ENCODE peak calls at places on chromosomes 13 and 19, in nine cellular contexts. D is activated gamma-delta T cell treated with anti-CD3 and anti-CD28 coated beads, Interleukin-2, amount 50 U/mL, for 16 hours; H is ascending aorta; Z is NB4; Q is heart right ventricle; F is stimulated activated CD8-positive, alpha-beta memory T cell treated with anti-CD3 and anti-CD28 coated beads, Interleukin-7, amount 100 ng/mL, for 1 hour; K is HTR-8/SVneo; T is SJSA1; I is foreskin fibroblast. O is an unnamed sample.

GRCh38 chr19:40285353-40286234 is 449 bp upstream of the AKT2 start:
- DNase-seq in Z (peak), H (peak), I (peak), T (peak), F (peak), Q (peak), D (peak), K (peak), O (peak)

GRCh38 chr19:48938256-48938655 is 4.8 kb downstream of the DHDH start:
- DNase-seq in T (no peak), Z (no peak), H (no peak), K (no peak), I (no peak), Q (no peak), F (no peak), D (no peak), O (no peak)

GRCh38 chr19:43780706-43781525 is at the start of gene KCNN4:
- DNase-seq in D (peak), H (no peak), Z (peak), I (peak), F (no peak), T (peak), Q (no peak), K (no peak), O (peak)

GRCh38 chr13:80037505-80037888 is 303.4 kb downstream of the SPRY2 start:
- DNase-seq in Q (no peak), D (no peak), T (peak), Z (no peak), F (no peak), K (peak), H (no peak), I (peak), O (no peak)

GRCh38 chr13:38871275-38871674 is 119.4 kb downstream of the STOML3 start:
- DNase-seq in H (no peak), D (no peak), Z (no peak), T (no peak), K (no peak), F (no peak), I (no peak), Q (no peak), O (no peak)

GRCh38 chr19:29671393-29672076 is 6.3 kb downstream of the PLEKHF1 start:
- DNase-seq in H (no peak), T (no peak), K (no peak), F (peak), Q (peak), I (no peak), D (peak), Z (peak), O (peak)

GRCh38 chr19:53131732-53132131 is 978 bp downstream of the ZNF415 start:
- DNase-seq in D (no peak), T (no peak), K (no peak), I (no peak), H (no peak), Z (no peak), F (no peak), Q (no peak), O (no peak)

GRCh38 chr19:5594521-5594950 is 26.8 kb upstream of the TINCR start:
- DNase-seq in Z (no peak), H (no peak), I (no peak), T (no peak), Q (no peak), F (no peak), D (no peak), K (no peak), O (no peak)

GRCh38 chr19:2014731-2015610 is 543 bp downstream of the BTBD2 start:
- DNase-seq in Q (no peak), H (no peak), T (no peak), Z (peak), K (peak), I (no peak), F (no peak), D (no peak), O (no peak)

GRCh38 chr19:42017040-42017439 is 23.0 kb upstream of the ATP1A3 start:
- DNase-seq in H (no peak), Z (no peak), T (no peak), I (no peak), F (no peak), Q (no peak), D (no peak), K (no peak), O (no peak)

GRCh38 chr13:80341771-80342271 is 895 bp upstream of the SPRY2 start:
- DNase-seq in T (peak), K (no peak), F (no peak), Z (peak), Q (peak), H (no peak), D (no peak), I (no peak), O (no peak)

GRCh38 chr13:101624210-101624922 is 171.9 kb downstream of the ITGBL1 start:
- DNase-seq in F (no peak), Q (peak), T (no peak), I (no peak), D (no peak), K (no peak), Z (no peak), H (no peak), O (no peak)

GRCh38 chr13:41613984-41614581 is 156.7 kb downstream of the RGCC start:
- DNase-seq in Z (no peak), K (no peak), F (no peak), T (peak), D (no peak), Q (peak), H (no peak), I (peak), O (no peak)

GRCh38 chr19:47243776-47244547 is 12.4 kb upstream of the CCDC9 start:
- DNase-seq in D (peak), F (peak), K (peak), T (peak), H (no peak), Z (peak), I (peak), Q (peak), O (peak)

GRCh38 chr13:97222934-97223710 is 989 bp downstream of the MBNL2 start:
- DNase-seq in T (no peak), H (no peak), K (no peak), F (no peak), I (peak), D (no peak), Q (no peak), Z (no peak), O (no peak)

GRCh38 chr19:16026131-16026530 is 50.2 kb upstream of the TPM4 start:
- DNase-seq in T (no peak), D (no peak), F (no peak), H (no peak), I (no peak), Q (no peak), Z (no peak), K (no peak), O (no peak)

GRCh38 chr13:30725331-30726085 is 9.8 kb upstream of the ALOX5AP start:
- DNase-seq in Z (no peak), H (no peak), K (no peak), I (no peak), F (no peak), Q (no peak), T (no peak), D (no peak), O (no peak)

GRCh38 chr19:32039446-32039845 is 306.0 kb upstream of the ZNF507 start:
- DNase-seq in H (no peak), I (no peak), T (no peak), Z (no peak), D (no peak), F (no peak), K (no peak), Q (no peak), O (no peak)

GRCh38 chr19:42270346-42271044 is 1.4 kb downstream of the CIC start:
- DNase-seq in Q (peak), Z (peak), I (peak), K (no peak), D (peak), H (peak), T (peak), F (no peak), O (peak)

GRCh38 chr19:51127755-51128154 is 3.0 kb downstream of the SIGLEC9 start:
- DNase-seq in F (no peak), I (no peak), Z (peak), T (peak), K (peak), D (no peak), H (no peak), Q (peak), O (no peak)

GRCh38 chr19:55097864-55098715 is 19.3 kb downstream of the PPP1R12C start:
- DNase-seq in D (no peak), H (no peak), Z (peak), T (no peak), K (no peak), F (no peak), I (no peak), Q (no peak), O (no peak)

GRCh38 chr19:13095934-13096890 is 6.4 kb downstream of the LYL1 start:
- DNase-seq in H (no peak), Z (peak), F (no peak), Q (no peak), K (no peak), I (no peak), D (no peak), T (no peak), O (no peak)

GRCh38 chr13:20814224-20814910 is 40.6 kb upstream of the EEF1AKMT1 start:
- DNase-seq in F (no peak), Q (peak), H (peak), K (peak), T (peak), Z (no peak), I (peak), D (no peak), O (no peak)

GRCh38 chr13:42864952-42865634 is 83.7 kb downstream of the FAM216B start:
- DNase-seq in F (no peak), T (no peak), Z (no peak), I (no peak), K (no peak), D (no peak), H (no peak), Q (no peak), O (no peak)

GRCh38 chr13:108807841-108808240 is 178.4 kb downstream of the MYO16 start:
- DNase-seq in Q (no peak), F (no peak), K (no peak), Z (no peak), T (no peak), H (no peak), D (no peak), I (no peak), O (no peak)

GRCh38 chr19:3108775-3109174 is 14.6 kb downstream of the GNA11 start:
- DNase-seq in Q (peak), D (peak), H (no peak), Z (peak), F (peak), K (peak), T (peak), I (peak), O (peak)

GRCh38 chr19:51342631-51343569 is 961 bp upstream of the VSIG10L start:
- DNase-seq in Q (no peak), F (no peak), Z (no peak), D (no peak), T (no peak), I (no peak), H (no peak), K (no peak), O (no peak)

O was measured in activated T-helper 9 cell treated with anti-CD3 and anti-CD28 coated beads, Interleukin-2, amount 50 U/mL, for 16 hours.